ENCODE peak calls at places on chromosomes 12 and 14, in six cellular contexts. One of them, this sample, is unnamed.

GRCh38 chr12:6943719-6944380 is at the start of the genes C12orf57 and RNU7-1:
- DNase-seq in H9: peak; percentile 97
- DNase-seq in HCT116: peak; percentile 96
- DNase-seq in endodermal cell: peak; percentile 98
- DNase-seq in right lobe of liver: peak; percentile 80
- DNase-seq in tibial artery: peak; percentile 88
- DNase-seq in this sample: peak; percentile 92

GRCh38 chr12:45543887-45544286 is 185.6 kb upstream of the ARID2 start:
- DNase-seq in tibial artery: no peak
- DNase-seq in right lobe of liver: peak; percentile 56
- DNase-seq in HCT116: peak; percentile 80
- DNase-seq in H9: peak; percentile 64
- DNase-seq in endodermal cell: peak; percentile 84
- DNase-seq in this sample: no peak

GRCh38 chr12:81359736-81360135 is 281.9 kb downstream of the ACSS3 start:
- DNase-seq in tibial artery: no peak
- DNase-seq in right lobe of liver: no peak
- DNase-seq in endodermal cell: no peak
- DNase-seq in H9: no peak
- DNase-seq in HCT116: no peak
- DNase-seq in this sample: no peak

GRCh38 chr12:53300187-53300586 is 692 bp downstream of the MYG1 start:
- DNase-seq in HCT116: no peak
- DNase-seq in right lobe of liver: no peak
- DNase-seq in tibial artery: no peak
- DNase-seq in endodermal cell: no peak
- DNase-seq in H9: no peak
- DNase-seq in this sample: no peak

GRCh38 chr12:89103831-89104230 is 248.5 kb downstream of the DUSP6 start:
- DNase-seq in tibial artery: no peak
- DNase-seq in right lobe of liver: no peak
- DNase-seq in HCT116: no peak
- DNase-seq in H9: no peak
- DNase-seq in endodermal cell: no peak
- DNase-seq in this sample: no peak

GRCh38 chr12:122894173-122895121 is 1.5 kb downstream of the VPS37B start:
- DNase-seq in HCT116: no peak
- DNase-seq in H9: no peak
- DNase-seq in endodermal cell: no peak
- DNase-seq in tibial artery: no peak
- DNase-seq in right lobe of liver: no peak
- DNase-seq in this sample: no peak

GRCh38 chr12:8544295-8544694 is 3.6 kb upstream of the CLEC4E start:
- DNase-seq in right lobe of liver: peak; percentile 69
- DNase-seq in tibial artery: peak; percentile 74
- DNase-seq in HCT116: peak; percentile 35
- DNase-seq in H9: peak; percentile 87
- DNase-seq in endodermal cell: peak; percentile 96
- DNase-seq in this sample: no peak

GRCh38 chr12:24191117-24191516 is 241.6 kb upstream of the SOX5 start:
- DNase-seq in tibial artery: no peak
- DNase-seq in H9: no peak
- DNase-seq in endodermal cell: no peak
- DNase-seq in HCT116: no peak
- DNase-seq in right lobe of liver: no peak
- DNase-seq in this sample: no peak

GRCh38 chr14:59004012-59004411 is 184.5 kb upstream of the DAAM1 start:
- DNase-seq in right lobe of liver: no peak
- DNase-seq in H9: no peak
- DNase-seq in HCT116: no peak
- DNase-seq in tibial artery: no peak
- DNase-seq in endodermal cell: no peak
- DNase-seq in this sample: no peak

GRCh38 chr14:23577710-23578392 is 739 bp downstream of the JPH4 start:
- DNase-seq in right lobe of liver: no peak
- DNase-seq in endodermal cell: peak; percentile 68
- DNase-seq in H9: peak; percentile 66
- DNase-seq in tibial artery: no peak
- DNase-seq in HCT116: no peak
- DNase-seq in this sample: peak; percentile 58

GRCh38 chr12:67752226-67752732 is 103.7 kb downstream of the DYRK2 start:
- DNase-seq in H9: no peak
- DNase-seq in tibial artery: no peak
- DNase-seq in right lobe of liver: no peak
- DNase-seq in HCT116: no peak
- DNase-seq in endodermal cell: no peak
- DNase-seq in this sample: no peak

GRCh38 chr12:52245259-52245961 is 12.4 kb downstream of the KRT7 start:
- DNase-seq in H9: peak; percentile 46
- DNase-seq in tibial artery: peak; percentile 54
- DNase-seq in endodermal cell: no peak
- DNase-seq in HCT116: no peak
- DNase-seq in right lobe of liver: no peak
- DNase-seq in this sample: peak; percentile 64
- H3K4me1 ChIP-seq in H9: peaks cover 5% of the 10 kb centered on the region
- H3K4me1 ChIP-seq in tibial artery: peaks cover 56% of the 10 kb centered on the region
- H3K4me1 ChIP-seq in endodermal cell: peaks cover 4% of the 10 kb centered on the region
- H3K4me1 ChIP-seq in HCT116: peaks cover 87% of the 10 kb centered on the region
- H3K4me1 ChIP-seq in right lobe of liver: no peaks in the 10 kb centered on the region
- H3K4me1 ChIP-seq in this sample: peaks cover 66% of the 10 kb centered on the region

GRCh38 chr14:74917200-74917543 is 5.9 kb downstream of the RPS6KL1 start:
- DNase-seq in H9: no peak
- DNase-seq in tibial artery: peak; percentile 48
- DNase-seq in right lobe of liver: no peak
- DNase-seq in endodermal cell: no peak
- DNase-seq in HCT116: no peak
- DNase-seq in this sample: no peak
- H3K4me1 ChIP-seq in H9: no peaks in the 10 kb centered on the region
- H3K4me1 ChIP-seq in tibial artery: peaks cover 20% of the 10 kb centered on the region
- H3K4me1 ChIP-seq in right lobe of liver: no peaks in the 10 kb centered on the region
- H3K4me1 ChIP-seq in endodermal cell: peaks cover 8% of the 10 kb centered on the region
- H3K4me1 ChIP-seq in HCT116: peaks cover 4% of the 10 kb centered on the region
- H3K4me1 ChIP-seq in this sample: no peaks in the 10 kb centered on the region

DNA sequence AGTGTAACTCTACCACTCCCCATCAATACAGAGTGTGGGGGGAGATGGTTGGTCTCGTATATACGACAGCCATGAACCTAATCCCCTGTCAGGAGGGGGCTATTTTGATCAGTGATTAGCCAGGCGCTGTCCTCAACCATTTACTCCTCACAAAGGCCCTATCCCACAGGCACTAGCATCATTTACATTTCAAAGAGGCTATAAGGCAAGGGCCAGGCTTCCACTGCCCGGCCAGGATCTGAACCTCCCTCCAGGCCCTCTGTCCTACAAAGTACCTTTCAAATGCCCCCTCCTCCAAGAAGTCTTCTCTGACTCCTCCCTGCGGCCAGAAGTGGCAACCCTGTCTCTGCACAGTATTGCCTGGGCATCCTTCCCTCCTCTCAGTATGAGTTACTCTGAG is 74.7 kb downstream of the ITPK1 start:
- DNase-seq in endodermal cell: peak; percentile 72
- DNase-seq in HCT116: no peak
- DNase-seq in right lobe of liver: no peak
- DNase-seq in tibial artery: no peak
- DNase-seq in H9: peak; percentile 81
- DNase-seq in this sample: no peak
- H3K4me1 ChIP-seq in endodermal cell: peaks cover 30% of the 10 kb centered on the region
- H3K4me1 ChIP-seq in HCT116: peaks cover 96% of the 10 kb centered on the region
- H3K4me1 ChIP-seq in right lobe of liver: no peaks in the 10 kb centered on the region
- H3K4me1 ChIP-seq in tibial artery: peaks cover 56% of the 10 kb centered on the region
- H3K4me1 ChIP-seq in H9: peaks cover 28% of the 10 kb centered on the region
- H3K4me1 ChIP-seq in this sample: no peaks in the 10 kb centered on the region

GRCh38 chr12:124550123-124551089 is 17.0 kb downstream of the NCOR2 start:
- DNase-seq in tibial artery: no peak
- DNase-seq in HCT116: no peak
- DNase-seq in H9: no peak
- DNase-seq in right lobe of liver: no peak
- DNase-seq in endodermal cell: no peak
- DNase-seq in this sample: peak; percentile 73
- H3K4me1 ChIP-seq in tibial artery: peaks cover 51% of the 10 kb centered on the region
- H3K4me1 ChIP-seq in HCT116: peaks cover 54% of the 10 kb centered on the region
- H3K4me1 ChIP-seq in H9: peaks cover 4% of the 10 kb centered on the region
- H3K4me1 ChIP-seq in right lobe of liver: no peaks in the 10 kb centered on the region
- H3K4me1 ChIP-seq in endodermal cell: no peaks in the 10 kb centered on the region
- H3K4me1 ChIP-seq in this sample: peaks cover 84% of the 10 kb centered on the region

This sample was measured in sigmoid colon.